ENCODE peak calls at places on chromosomes 5 and 9, in six cellular contexts. J is H7, K is endodermal cell, N is left lung, A is HepG2, V is body of pancreas. B is an unnamed sample.

GRCh38 chr5:52876456-52876855 is 88.7 kb downstream of the ITGA1 start:
- DNase-seq in J (no peak), K (no peak), N (no peak), A (no peak), V (no peak), B (no peak)

GRCh38 chr5:113380299-113381014 is 54.3 kb downstream of the TSSK1B start:
- DNase-seq in J (no peak), K (no peak), N (no peak), A (no peak), V (no peak), B (no peak)

GRCh38 chr9:121266906-121267650 is 884 bp upstream of the GSN start:
- DNase-seq in J (no peak), K (peak), N (no peak), A (no peak), V (no peak), B (no peak)

GRCh38 chr5:173795601-173796000 is 92.5 kb upstream of the CPEB4 start:
- DNase-seq in J (no peak), K (no peak), N (no peak), A (no peak), V (no peak), B (no peak)

GRCh38 chr9:2727966-2728613 is 10.8 kb downstream of the KCNV2 start:
- DNase-seq in J (no peak), K (peak), N (no peak), A (peak), V (peak), B (peak)

GRCh38 chr9:72362118-72362531 is 2.9 kb downstream of the ZFAND5 start:
- DNase-seq in J (no peak), K (no peak), N (no peak), A (peak), V (no peak), B (no peak)

GRCh38 chr5:180302256-180302655 is 10.4 kb upstream of the MAPK9 start:
- DNase-seq in J (no peak), K (peak), N (no peak), A (no peak), V (no peak), B (no peak)

GRCh38 chr5:101915559-101915958 is 380.5 kb downstream of the SLCO4C1 start:
- DNase-seq in J (no peak), K (peak), N (no peak), A (no peak), V (no peak), B (no peak)

GRCh38 chr5:168106008-168106761 is 185.3 kb upstream of the WWC1 start:
- DNase-seq in J (no peak), K (no peak), N (no peak), A (peak), V (no peak), B (peak)

GRCh38 chr9:137705443-137705863 is 86.6 kb downstream of the EHMT1 start:
- DNase-seq in J (no peak), K (no peak), N (no peak), A (no peak), V (no peak), B (no peak)

GRCh38 chr9:123063172-123063508 is 29.7 kb downstream of the GPR21 start:
- DNase-seq in J (no peak), K (no peak), N (no peak), A (no peak), V (no peak), B (no peak)

GRCh38 chr9:110457245-110457644 is 119.6 kb upstream of the TXNDC8 start:
- DNase-seq in J (no peak), K (no peak), N (no peak), A (no peak), V (no peak), B (no peak)

GRCh38 chr5:116389601-116390000 is 185.0 kb downstream of the SEMA6A start:
- DNase-seq in J (no peak), K (no peak), N (no peak), A (no peak), V (no peak), B (no peak)

DNA sequence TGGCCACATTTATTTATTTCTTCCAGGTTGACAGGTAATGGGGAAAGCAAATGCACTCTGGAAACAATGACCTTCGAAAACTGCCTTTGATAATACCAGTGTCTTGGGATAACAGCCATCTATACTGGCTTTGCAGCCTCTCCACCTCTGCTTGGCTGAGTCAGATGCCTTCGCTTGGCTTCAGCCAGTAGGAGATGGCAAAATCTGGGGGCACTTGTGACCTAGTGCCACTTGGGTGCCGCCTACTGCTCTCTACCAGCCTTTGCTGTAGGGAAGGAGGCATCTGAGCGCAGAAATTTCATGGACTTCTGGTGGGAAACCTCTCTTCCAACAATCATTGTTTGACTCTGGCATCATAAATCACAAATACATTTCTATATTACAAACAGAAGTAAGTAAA is 21.8 kb downstream of the FYB1 start:
- DNase-seq in J (no peak), K (no peak), N (no peak), A (no peak), V (no peak), B (no peak)
- H3K4me3 ChIP-seq in J (no peak), K (no peak), N (no peak), A (no peak), V (no peak), B (no peak)

GRCh38 chr9:108058137-108058779 is 568.7 kb upstream of the KLF4 start:
- DNase-seq in J (no peak), K (no peak), N (no peak), A (no peak), V (no peak), B (no peak)
- H3K4me3 ChIP-seq in J (no peak), K (no peak), N (no peak), A (no peak), V (no peak), B (no peak)

DNA sequence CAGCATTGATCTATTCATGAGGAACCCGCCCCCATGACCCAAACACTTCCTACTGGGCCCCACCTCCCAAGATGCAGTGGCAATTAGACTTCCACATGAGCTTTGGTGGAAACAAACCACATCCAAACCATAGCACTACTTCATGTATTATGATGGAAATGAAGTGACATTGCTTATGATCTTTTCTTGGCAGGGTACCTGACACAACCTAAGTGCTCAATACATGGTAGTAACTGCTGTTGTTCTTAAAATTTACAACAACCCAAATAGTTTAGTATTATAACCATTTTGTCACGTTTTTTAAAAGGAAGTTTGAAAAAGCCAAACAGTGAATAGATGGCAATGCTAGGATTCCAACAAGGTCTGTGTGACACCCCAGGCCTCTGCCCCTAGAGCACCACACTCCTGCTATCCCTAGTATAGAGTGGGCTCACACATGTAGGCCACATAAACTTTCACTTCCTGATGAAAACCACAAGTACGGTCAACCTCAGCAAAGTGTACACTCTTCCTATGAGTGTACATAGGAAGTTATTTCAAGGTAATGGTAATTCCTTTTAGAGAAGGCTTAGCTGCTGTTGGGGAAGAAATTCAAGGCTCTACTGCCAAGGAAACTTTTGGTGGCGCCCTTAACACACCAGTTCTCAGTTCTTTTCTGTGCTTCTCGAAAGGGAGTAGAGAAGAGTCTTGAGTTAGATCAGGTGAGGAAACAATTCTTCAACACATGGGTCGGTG is 97.6 kb downstream of the ARSB start:
- DNase-seq in J (no peak), K (peak), N (no peak), A (no peak), V (no peak), B (no peak)
- H3K4me3 ChIP-seq in J (no peak), K (no peak), N (no peak), A (no peak), V (no peak), B (no peak)

GRCh38 chr5:95822408-95823240 is at the start of gene GLRX:
- DNase-seq in J (peak), K (peak), N (peak), A (peak), V (peak), B (peak)

GRCh38 chr5:95822038-95822407 is 503 bp downstream of the GLRX start:
- DNase-seq in J (peak), K (peak), N (peak), A (no peak), V (peak), B (peak)

GRCh38 chr5:95824747-95825146 is 2.2 kb upstream of the GLRX start:
- DNase-seq in J (no peak), K (no peak), N (no peak), A (no peak), V (no peak), B (no peak)

GRCh38 chr5:95823738-95824609 is 1.4 kb upstream of the GLRX start:
- DNase-seq in J (peak), K (peak), N (peak), A (peak), V (peak), B (peak)

DNA sequence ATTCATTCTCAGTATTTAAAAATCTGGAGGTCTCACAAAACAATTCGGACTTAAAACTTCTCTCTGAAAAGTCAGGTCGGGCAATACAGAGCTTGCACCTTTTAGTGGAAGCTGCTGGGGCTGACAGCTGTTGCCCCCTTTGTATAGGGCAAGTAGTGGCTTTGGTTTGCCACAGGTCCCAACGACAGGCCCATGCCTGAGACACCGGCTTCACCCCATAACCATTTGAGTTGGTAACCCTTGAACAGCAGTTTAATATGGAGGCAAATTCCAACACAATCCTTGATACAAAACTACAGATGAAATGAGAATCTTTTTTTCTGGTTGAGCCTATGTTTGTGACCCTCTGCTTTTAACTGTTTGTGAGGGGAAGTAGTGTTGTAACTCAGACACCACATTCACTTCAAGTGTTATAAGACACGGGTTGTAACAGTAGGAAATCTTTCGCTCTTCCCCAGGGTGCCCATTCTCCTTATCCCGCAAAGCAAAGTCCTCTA is 763 bp upstream of the GLRX start:
- DNase-seq in J (peak), K (peak), N (no peak), A (no peak), V (no peak), B (peak)
- H3K4me3 ChIP-seq in J (no peak), K (peak), N (peak), A (peak), V (no peak), B (peak)